ENCODE peak calls at places on chromosomes 2 and 18, in eight cellular contexts. D, G, R, F, H, U, I and K are unnamed samples.

GRCh38 chr2:209986405-209986804 is 16.0 kb upstream of the RPE start:
- DNase-seq in D (no peak), G (no peak), R (no peak), F (no peak), H (no peak), U (no peak), I (no peak), K (no peak)

GRCh38 chr18:7272268-7273049 is 41.6 kb downstream of the LRRC30 start:
- DNase-seq in D (peak; percentile 59), G (peak; percentile 68), R (no peak), F (peak; percentile 54), H (no peak), U (peak; percentile 73), I (peak; percentile 58), K (peak; percentile 40)

GRCh38 chr2:136118819-136119716 is 1.1 kb upstream of the CXCR4 start:
- DNase-seq in D (peak; percentile 53), G (no peak), R (peak; percentile 74), F (no peak), H (peak; percentile 80), U (no peak), I (peak; percentile 75), K (no peak)

GRCh38 chr2:161571051-161571429 is 53.2 kb upstream of the SLC4A10 start:
- DNase-seq in D (no peak), G (no peak), R (no peak), F (no peak), H (no peak), U (no peak), I (no peak), K (no peak)

GRCh38 chr2:239021651-239022436 is 174.0 kb downstream of the TWIST2 start:
- DNase-seq in D (no peak), G (no peak), R (no peak), F (no peak), H (no peak), U (no peak), I (no peak), K (no peak)

GRCh38 chr2:12050381-12050780 is 303.9 kb downstream of the LPIN1 start:
- DNase-seq in D (no peak), G (no peak), R (no peak), F (peak; percentile 11), H (no peak), U (peak; percentile 65), I (peak; percentile 12), K (no peak)

GRCh38 chr2:189163889-189164288 is 15.7 kb downstream of the COL5A2 start:
- DNase-seq in D (no peak), G (no peak), R (no peak), F (no peak), H (no peak), U (peak; percentile 81), I (no peak), K (no peak)

GRCh38 chr2:3465328-3465727 is 54.0 kb downstream of the ADI1 start:
- DNase-seq in D (no peak), G (no peak), R (no peak), F (no peak), H (no peak), U (peak; percentile 79), I (no peak), K (no peak)

GRCh38 chr2:239551206-239551605 is 150.4 kb upstream of the HDAC4 start:
- DNase-seq in D (no peak), G (no peak), R (no peak), F (no peak), H (no peak), U (no peak), I (no peak), K (no peak)

GRCh38 chr18:23887493-23887892 is 127.1 kb upstream of the TTC39C start:
- DNase-seq in D (no peak), G (no peak), R (no peak), F (no peak), H (no peak), U (peak; percentile 53), I (peak; percentile 88), K (no peak)

GRCh38 chr2:54641988-54642387 is 81.5 kb upstream of the EML6 start:
- DNase-seq in D (no peak), G (peak; percentile 78), R (no peak), F (no peak), H (no peak), U (no peak), I (no peak), K (no peak)

GRCh38 chr2:45131587-45131986 is 122.3 kb upstream of the SIX2 start:
- DNase-seq in D (no peak), G (no peak), R (no peak), F (no peak), H (no peak), U (peak; percentile 72), I (no peak), K (no peak)

GRCh38 chr2:28649481-28650260 is 102.0 kb upstream of the PPP1CB start:
- DNase-seq in D (no peak), G (no peak), R (peak; percentile 49), F (peak; percentile 68), H (peak; percentile 48), U (no peak), I (no peak), K (no peak)

GRCh38 chr2:46690825-46691224 is 211.5 kb downstream of the TMEM247 start:
- DNase-seq in D (no peak), G (no peak), R (no peak), F (no peak), H (no peak), U (peak; percentile 94), I (no peak), K (no peak)

GRCh38 chr2:218169757-218170546 is 3.2 kb upstream of the CXCR1 start:
- DNase-seq in D (no peak), G (no peak), R (no peak), F (no peak), H (no peak), U (peak; percentile 68), I (no peak), K (peak; percentile 41)

GRCh38 chr2:8976847-8977246 is 26.6 kb downstream of the MBOAT2 start:
- DNase-seq in D (no peak), G (no peak), R (no peak), F (no peak), H (no peak), U (no peak), I (no peak), K (no peak)

GRCh38 chr2:137888845-137889244 is 75.4 kb upstream of the HNMT start:
- DNase-seq in D (peak; percentile 50), G (peak; percentile 3), R (no peak), F (peak; percentile 17), H (no peak), U (peak; percentile 18), I (peak; percentile 42), K (peak; percentile 18)

GRCh38 chr2:205133544-205133943 is 548.8 kb upstream of the NRP2 start:
- DNase-seq in D (no peak), G (no peak), R (no peak), F (no peak), H (no peak), U (no peak), I (no peak), K (no peak)

GRCh38 chr18:58175122-58175687 is 131.2 kb downstream of the NEDD4L start:
- DNase-seq in D (no peak), G (no peak), R (no peak), F (no peak), H (no peak), U (no peak), I (no peak), K (no peak)

GRCh38 chr2:10400568-10400977 is 47.6 kb downstream of the ODC1 start:
- DNase-seq in D (no peak), G (peak; percentile 25), R (no peak), F (no peak), H (peak; percentile 67), U (no peak), I (no peak), K (no peak)

GRCh38 chr18:78753240-78753639 is 226.4 kb upstream of the SALL3 start:
- DNase-seq in D (no peak), G (no peak), R (no peak), F (no peak), H (no peak), U (no peak), I (no peak), K (peak; percentile 7)

GRCh38 chr2:44934024-44934423 is 7.5 kb upstream of the SIX3 start:
- DNase-seq in D (no peak), G (no peak), R (no peak), F (no peak), H (no peak), U (no peak), I (no peak), K (no peak)

GRCh38 chr18:10526211-10526949 is 553 bp downstream of the NAPG start:
- DNase-seq in D (peak; percentile 80), G (no peak), R (peak; percentile 76), F (peak; percentile 60), H (peak; percentile 50), U (peak; percentile 51), I (no peak), K (peak; percentile 74)

GRCh38 chr18:70418551-70419311 is 129.9 kb downstream of the SOCS6 start:
- DNase-seq in D (no peak), G (no peak), R (no peak), F (no peak), H (peak; percentile 0), U (peak; percentile 90), I (no peak), K (no peak)

GRCh38 chr2:118865106-118865505 is 17.7 kb upstream of the EN1 start:
- DNase-seq in D (no peak), G (peak; percentile 12), R (no peak), F (peak; percentile 59), H (peak; percentile 15), U (peak; percentile 14), I (peak; percentile 1), K (no peak)

GRCh38 chr2:6526093-6526824 is 339.4 kb downstream of the CMPK2 start:
- DNase-seq in D (peak; percentile 76), G (no peak), R (no peak), F (peak; percentile 12), H (no peak), U (no peak), I (peak; percentile 58), K (peak; percentile 31)

GRCh38 chr2:120368086-120368485 is 22.1 kb downstream of the INHBB start:
- DNase-seq in D (no peak), G (no peak), R (no peak), F (no peak), H (no peak), U (peak; percentile 48), I (no peak), K (no peak)

GRCh38 chr2:70645733-70646420 is 92.3 kb upstream of the TGFA start:
- DNase-seq in D (peak; percentile 49), G (no peak), R (no peak), F (peak; percentile 5), H (no peak), U (no peak), I (no peak), K (no peak)

GRCh38 chr2:70127920-70128444 is 40.7 kb downstream of the PCBP1 start:
- DNase-seq in D (no peak), G (no peak), R (no peak), F (no peak), H (no peak), U (no peak), I (no peak), K (no peak)